ENCODE peak calls at places on chromosomes 11 and 22, in four cellular contexts. T is HCT116, V is tibial nerve, S is suprapubic skin. Q is an unnamed sample.

GRCh38 chr11:8283510-8284272 is 20.0 kb upstream of the LMO1 start:
- DNase-seq in T (no peak), V (no peak), S (no peak), Q (peak; percentile 56)

GRCh38 chr11:72439455-72439854 is 5.1 kb upstream of the CLPB start:
- DNase-seq in T (no peak), V (no peak), S (no peak), Q (no peak)

GRCh38 chr11:618856-619624 is 3.3 kb upstream of the IRF7 start:
- DNase-seq in T (no peak), V (no peak), S (no peak), Q (no peak)

GRCh38 chr11:44564653-44565007 is 833 bp upstream of the CD82 start:
- DNase-seq in T (no peak), V (peak; percentile 70), S (peak; percentile 92), Q (peak; percentile 91)

GRCh38 chr22:30747493-30747892 is 52.8 kb downstream of the OSBP2 start:
- DNase-seq in T (no peak), V (no peak), S (no peak), Q (no peak)

GRCh38 chr22:30309981-30310672 is 16.6 kb downstream of the TBC1D10A start:
- DNase-seq in T (no peak), V (no peak), S (peak; percentile 80), Q (peak; percentile 80)

GRCh38 chr11:93487032-93487483 is 56.1 kb downstream of the SMCO4 start:
- DNase-seq in T (no peak), V (no peak), S (no peak), Q (no peak)

GRCh38 chr22:46018859-46019258 is 41.9 kb upstream of the WNT7B start:
- DNase-seq in T (no peak), V (no peak), S (no peak), Q (no peak)

GRCh38 chr11:39668640-39669039 is 1790.8 kb downstream of the LRRC4C start:
- DNase-seq in T (no peak), V (no peak), S (no peak), Q (no peak)

GRCh38 chr11:112186304-112186703 is 11.0 kb downstream of the BCO2 start:
- DNase-seq in T (no peak), V (no peak), S (no peak), Q (no peak)
- H3K27ac ChIP-seq in T (no peak overlapping the region), V (no peak overlapping the region), S (no peak overlapping the region), Q (peak overlapping the region; percentile 50)

GRCh38 chr11:120217526-120217925 is 6.7 kb downstream of the OAF start:
- DNase-seq in T (no peak), V (no peak), S (no peak), Q (no peak)

GRCh38 chr11:120217941-120218694 is 7.3 kb downstream of the OAF start:
- DNase-seq in T (no peak), V (peak; percentile 23), S (no peak), Q (no peak)

GRCh38 chr11:120214581-120214980 is 3.7 kb downstream of the OAF start:
- DNase-seq in T (no peak), V (no peak), S (no peak), Q (no peak)

GRCh38 chr11:120216426-120217102 is 5.7 kb downstream of the OAF start:
- DNase-seq in T (no peak), V (no peak), S (no peak), Q (no peak)

GRCh38 chr11:120215634-120216033 is 4.8 kb downstream of the OAF start:
- DNase-seq in T (no peak), V (no peak), S (no peak), Q (peak; percentile 83)
- H3K4me1 ChIP-seq in T (peaks cover 13% of the 10 kb centered on the region), V (peaks cover 58% of the 10 kb centered on the region), S (peaks cover 70% of the 10 kb centered on the region), Q (peaks cover 79% of the 10 kb centered on the region)

GRCh38 chr11:65429724-65430405 is 7.3 kb downstream of the NEAT1 start:
- DNase-seq in T (no peak), V (no peak), S (peak; percentile 88), Q (peak; percentile 73)
- H3K36me3 ChIP-seq in T (no peaks in the 10 kb centered on the region), V (peaks cover 63% of the 10 kb centered on the region), S (peaks cover 19% of the 10 kb centered on the region), Q (peaks cover 78% of the 10 kb centered on the region)

GRCh38 chr22:32465661-32466060 is 1.4 kb upstream of the BPIFC start:
- DNase-seq in T (no peak), V (no peak), S (no peak), Q (no peak)
- H3K27ac ChIP-seq in T (no peak overlapping the region), V (no peak overlapping the region), S (no peak overlapping the region), Q (no peak overlapping the region)

GRCh38 chr11:131969261-131969660 is 598.8 kb downstream of the NTM start:
- DNase-seq in T (no peak), V (no peak), S (no peak), Q (no peak)
- H3K4me1 ChIP-seq in T (no peaks in the 10 kb centered on the region), V (no peaks in the 10 kb centered on the region), S (no peaks in the 10 kb centered on the region), Q (no peaks in the 10 kb centered on the region)

GRCh38 chr11:114302663-114303062 is 6.5 kb downstream of the NNMT start:
- DNase-seq in T (no peak), V (no peak), S (no peak), Q (no peak)
- H3K36me3 ChIP-seq in T (no peaks in the 10 kb centered on the region), V (peaks cover 70% of the 10 kb centered on the region), S (peaks cover 11% of the 10 kb centered on the region), Q (peaks cover 43% of the 10 kb centered on the region)

GRCh38 chr22:40210814-40211213 is 33.1 kb downstream of the TNRC6B start:
- DNase-seq in T (no peak), V (no peak), S (no peak), Q (no peak)
- H3K27ac ChIP-seq in T (no peak overlapping the region), V (peak overlapping the region; percentile 58), S (peak overlapping the region; percentile 68), Q (no peak overlapping the region)